ENCODE peak calls at places on chromosomes 16 and 17, in eight cellular contexts. One of them, this sample, is unnamed.

GRCh38 chr17:82244413-82245140 is 15.7 kb downstream of the SLC16A3 start:
- DNase-seq in omental fat pad: no peak
- DNase-seq in H9: no peak
- DNase-seq in Panc1: no peak
- DNase-seq in activated B cell treated with CpG ODN at 0.5 μM for 24 hours: no peak
- DNase-seq in GM06990: no peak
- DNase-seq in stomach: no peak
- DNase-seq in foreskin fibroblast: no peak
- DNase-seq in this sample: peak

GRCh38 chr17:81277421-81277820 is 17.7 kb downstream of the SLC38A10 start:
- DNase-seq in omental fat pad: no peak
- DNase-seq in H9: no peak
- DNase-seq in Panc1: no peak
- DNase-seq in activated B cell treated with CpG ODN at 0.5 μM for 24 hours: no peak
- DNase-seq in GM06990: no peak
- DNase-seq in stomach: peak
- DNase-seq in foreskin fibroblast: no peak
- DNase-seq in this sample: no peak

GRCh38 chr17:41547378-41547841 is 19.3 kb upstream of the KRT19 start:
- DNase-seq in omental fat pad: no peak
- DNase-seq in H9: no peak
- DNase-seq in Panc1: no peak
- DNase-seq in activated B cell treated with CpG ODN at 0.5 μM for 24 hours: no peak
- DNase-seq in GM06990: no peak
- DNase-seq in stomach: no peak
- DNase-seq in foreskin fibroblast: no peak
- DNase-seq in this sample: no peak

GRCh38 chr16:51898872-51899271 is 648.1 kb downstream of the TOX3 start:
- DNase-seq in omental fat pad: no peak
- DNase-seq in H9: no peak
- DNase-seq in Panc1: no peak
- DNase-seq in activated B cell treated with CpG ODN at 0.5 μM for 24 hours: no peak
- DNase-seq in GM06990: no peak
- DNase-seq in stomach: no peak
- DNase-seq in foreskin fibroblast: no peak
- DNase-seq in this sample: no peak

GRCh38 chr16:47392114-47392513 is 68.7 kb downstream of the ITFG1 start:
- DNase-seq in omental fat pad: no peak
- DNase-seq in H9: no peak
- DNase-seq in Panc1: no peak
- DNase-seq in activated B cell treated with CpG ODN at 0.5 μM for 24 hours: no peak
- DNase-seq in GM06990: peak
- DNase-seq in stomach: no peak
- DNase-seq in foreskin fibroblast: no peak
- DNase-seq in this sample: no peak

GRCh38 chr17:40350410-40351184 is 13.9 kb downstream of the GJD3 start:
- DNase-seq in omental fat pad: no peak
- DNase-seq in H9: no peak
- DNase-seq in Panc1: no peak
- DNase-seq in activated B cell treated with CpG ODN at 0.5 μM for 24 hours: no peak
- DNase-seq in GM06990: no peak
- DNase-seq in stomach: no peak
- DNase-seq in foreskin fibroblast: no peak
- DNase-seq in this sample: no peak

GRCh38 chr16:49658491-49658890 is 197.4 kb downstream of the ZNF423 start:
- DNase-seq in omental fat pad: no peak
- DNase-seq in H9: no peak
- DNase-seq in Panc1: no peak
- DNase-seq in activated B cell treated with CpG ODN at 0.5 μM for 24 hours: no peak
- DNase-seq in GM06990: no peak
- DNase-seq in stomach: no peak
- DNase-seq in foreskin fibroblast: no peak
- DNase-seq in this sample: no peak

GRCh38 chr17:55410722-55411462 is 10.7 kb downstream of the MMD start:
- DNase-seq in omental fat pad: no peak
- DNase-seq in H9: no peak
- DNase-seq in Panc1: no peak
- DNase-seq in activated B cell treated with CpG ODN at 0.5 μM for 24 hours: no peak
- DNase-seq in GM06990: no peak
- DNase-seq in stomach: no peak
- DNase-seq in foreskin fibroblast: peak
- DNase-seq in this sample: no peak

GRCh38 chr17:37220609-37220953 is 155.2 kb upstream of the C17orf78 start:
- DNase-seq in omental fat pad: no peak
- DNase-seq in H9: peak
- DNase-seq in Panc1: no peak
- DNase-seq in activated B cell treated with CpG ODN at 0.5 μM for 24 hours: no peak
- DNase-seq in GM06990: no peak
- DNase-seq in stomach: no peak
- DNase-seq in foreskin fibroblast: peak
- DNase-seq in this sample: peak

GRCh38 chr16:31094424-31095120 is at the start of gene VKORC1:
- DNase-seq in omental fat pad: peak
- DNase-seq in H9: peak
- DNase-seq in Panc1: peak
- DNase-seq in activated B cell treated with CpG ODN at 0.5 μM for 24 hours: peak
- DNase-seq in GM06990: peak
- DNase-seq in stomach: peak
- DNase-seq in foreskin fibroblast: peak
- DNase-seq in this sample: peak

GRCh38 chr16:6977906-6978305 is 354.7 kb upstream of the RBFOX1 start:
- DNase-seq in omental fat pad: no peak
- DNase-seq in H9: no peak
- DNase-seq in Panc1: no peak
- DNase-seq in activated B cell treated with CpG ODN at 0.5 μM for 24 hours: no peak
- DNase-seq in GM06990: no peak
- DNase-seq in stomach: no peak
- DNase-seq in foreskin fibroblast: no peak
- DNase-seq in this sample: no peak

GRCh38 chr16:79564594-79565210 is 35.8 kb downstream of the MAF start:
- DNase-seq in omental fat pad: no peak
- DNase-seq in H9: no peak
- DNase-seq in Panc1: no peak
- DNase-seq in activated B cell treated with CpG ODN at 0.5 μM for 24 hours: no peak
- DNase-seq in GM06990: no peak
- DNase-seq in stomach: no peak
- DNase-seq in foreskin fibroblast: no peak
- DNase-seq in this sample: no peak

GRCh38 chr17:74831442-74832146 is 28.1 kb downstream of the GRIN2C start:
- DNase-seq in omental fat pad: no peak
- DNase-seq in H9: no peak
- DNase-seq in Panc1: no peak
- DNase-seq in activated B cell treated with CpG ODN at 0.5 μM for 24 hours: no peak
- DNase-seq in GM06990: no peak
- DNase-seq in stomach: no peak
- DNase-seq in foreskin fibroblast: no peak
- DNase-seq in this sample: no peak

GRCh38 chr16:12906271-12906670 is 4.9 kb downstream of the SHISA9 start:
- DNase-seq in omental fat pad: no peak
- DNase-seq in H9: no peak
- DNase-seq in Panc1: no peak
- DNase-seq in activated B cell treated with CpG ODN at 0.5 μM for 24 hours: no peak
- DNase-seq in GM06990: no peak
- DNase-seq in stomach: no peak
- DNase-seq in foreskin fibroblast: no peak
- DNase-seq in this sample: no peak

GRCh38 chr16:1338119-1338730 is 4.8 kb downstream of the BAIAP3 start:
- DNase-seq in omental fat pad: no peak
- DNase-seq in H9: peak
- DNase-seq in Panc1: no peak
- DNase-seq in activated B cell treated with CpG ODN at 0.5 μM for 24 hours: no peak
- DNase-seq in GM06990: no peak
- DNase-seq in stomach: peak
- DNase-seq in foreskin fibroblast: no peak
- DNase-seq in this sample: no peak
- TF ChIP-seq CTCF in omental fat pad: no peak
- TF ChIP-seq CTCF in H9: peak
- TF ChIP-seq CTCF in Panc1: peak
- TF ChIP-seq CTCF in activated B cell treated with CpG ODN at 0.5 μM for 24 hours: no peak
- TF ChIP-seq CTCF in GM06990: peak
- TF ChIP-seq CTCF in stomach: no peak
- TF ChIP-seq CTCF in foreskin fibroblast: peak
- TF ChIP-seq CTCF in this sample: no peak

DNA sequence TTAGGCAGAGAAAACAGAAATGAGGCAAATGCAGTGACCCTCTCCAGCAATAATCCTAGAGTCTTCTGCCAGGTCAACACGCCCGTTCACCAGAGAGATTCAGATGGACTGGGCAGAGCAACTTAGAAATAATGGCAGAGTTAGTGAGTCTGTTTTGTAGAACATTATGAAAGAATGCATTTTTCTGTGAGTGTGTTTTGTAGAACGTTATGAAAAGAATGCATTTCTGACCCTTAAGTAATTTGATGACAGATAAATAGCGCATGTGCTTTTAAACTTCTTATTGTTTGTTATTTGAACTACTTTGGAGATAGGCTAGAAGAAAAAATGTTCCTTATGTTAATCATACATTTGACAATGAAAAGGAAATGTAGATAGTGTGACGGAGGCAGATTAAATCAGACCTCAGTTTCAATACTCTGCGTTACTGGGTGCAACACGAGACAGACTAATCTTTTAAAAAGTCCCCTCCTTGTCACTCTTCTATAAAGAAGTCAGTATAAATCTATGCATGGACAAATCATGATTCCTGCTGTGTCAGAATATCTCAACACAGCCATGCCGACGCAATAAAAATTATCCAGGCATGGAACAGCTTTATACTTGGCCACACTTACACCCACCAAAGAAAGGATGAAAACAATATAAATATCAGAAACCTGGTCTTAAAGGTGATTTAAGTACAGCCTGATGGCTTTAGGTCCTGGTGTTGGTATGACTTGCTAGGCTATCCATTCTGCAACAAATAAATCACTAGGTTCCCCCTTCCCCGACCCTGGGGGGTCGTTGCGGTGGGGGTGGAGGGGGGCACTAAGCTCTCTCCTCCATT is 47.8 kb downstream of the MARCHF10 start:
- DNase-seq in omental fat pad: no peak
- DNase-seq in H9: peak
- DNase-seq in Panc1: no peak
- DNase-seq in activated B cell treated with CpG ODN at 0.5 μM for 24 hours: no peak
- DNase-seq in GM06990: no peak
- DNase-seq in stomach: no peak
- DNase-seq in foreskin fibroblast: peak
- DNase-seq in this sample: no peak
- TF ChIP-seq CTCF in omental fat pad: no peak
- TF ChIP-seq CTCF in H9: no peak
- TF ChIP-seq CTCF in Panc1: no peak
- TF ChIP-seq CTCF in activated B cell treated with CpG ODN at 0.5 μM for 24 hours: no peak
- TF ChIP-seq CTCF in GM06990: no peak
- TF ChIP-seq CTCF in stomach: no peak
- TF ChIP-seq CTCF in foreskin fibroblast: no peak
- TF ChIP-seq CTCF in this sample: no peak

GRCh38 chr17:60311186-60311585 is 80.7 kb downstream of the USP32 start:
- DNase-seq in omental fat pad: no peak
- DNase-seq in H9: no peak
- DNase-seq in Panc1: no peak
- DNase-seq in activated B cell treated with CpG ODN at 0.5 μM for 24 hours: no peak
- DNase-seq in GM06990: no peak
- DNase-seq in stomach: no peak
- DNase-seq in foreskin fibroblast: no peak
- DNase-seq in this sample: no peak

GRCh38 chr17:60318830-60319229 is 73.1 kb downstream of the USP32 start:
- DNase-seq in omental fat pad: no peak
- DNase-seq in H9: no peak
- DNase-seq in Panc1: no peak
- DNase-seq in activated B cell treated with CpG ODN at 0.5 μM for 24 hours: no peak
- DNase-seq in GM06990: no peak
- DNase-seq in stomach: no peak
- DNase-seq in foreskin fibroblast: no peak
- DNase-seq in this sample: no peak

GRCh38 chr17:60314423-60314822 is 77.5 kb downstream of the USP32 start:
- DNase-seq in omental fat pad: no peak
- DNase-seq in H9: no peak
- DNase-seq in Panc1: no peak
- DNase-seq in activated B cell treated with CpG ODN at 0.5 μM for 24 hours: no peak
- DNase-seq in GM06990: peak
- DNase-seq in stomach: no peak
- DNase-seq in foreskin fibroblast: no peak
- DNase-seq in this sample: no peak

GRCh38 chr17:60311936-60312335 is 80.0 kb downstream of the USP32 start:
- DNase-seq in omental fat pad: no peak
- DNase-seq in H9: no peak
- DNase-seq in Panc1: no peak
- DNase-seq in activated B cell treated with CpG ODN at 0.5 μM for 24 hours: no peak
- DNase-seq in GM06990: no peak
- DNase-seq in stomach: no peak
- DNase-seq in foreskin fibroblast: peak
- DNase-seq in this sample: no peak

DNA sequence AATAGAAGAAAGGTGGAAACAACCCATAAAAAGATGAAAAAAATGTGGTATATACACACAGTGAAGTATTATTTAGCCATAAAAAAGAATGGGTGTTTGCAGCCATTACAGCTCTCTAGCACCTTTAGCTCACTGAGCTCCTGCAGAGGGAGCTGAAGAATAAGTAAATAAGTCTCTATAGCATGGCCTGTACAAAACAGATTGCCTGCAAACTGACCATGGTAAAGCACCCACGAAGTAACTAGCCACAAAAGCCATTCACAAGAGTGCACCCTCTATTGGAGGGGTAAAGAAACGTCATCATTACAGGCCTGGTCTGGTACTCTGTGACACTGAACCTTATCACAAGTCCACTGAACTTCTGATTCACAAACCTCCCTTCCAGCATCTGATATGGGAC is 76.3 kb downstream of the USP32 start:
- DNase-seq in omental fat pad: no peak
- DNase-seq in H9: no peak
- DNase-seq in Panc1: no peak
- DNase-seq in activated B cell treated with CpG ODN at 0.5 μM for 24 hours: no peak
- DNase-seq in GM06990: no peak
- DNase-seq in stomach: no peak
- DNase-seq in foreskin fibroblast: no peak
- DNase-seq in this sample: no peak
- TF ChIP-seq CTCF in omental fat pad: no peak
- TF ChIP-seq CTCF in H9: peak
- TF ChIP-seq CTCF in Panc1: peak
- TF ChIP-seq CTCF in activated B cell treated with CpG ODN at 0.5 μM for 24 hours: no peak
- TF ChIP-seq CTCF in GM06990: peak
- TF ChIP-seq CTCF in stomach: no peak
- TF ChIP-seq CTCF in foreskin fibroblast: no peak
- TF ChIP-seq CTCF in this sample: no peak

DNA sequence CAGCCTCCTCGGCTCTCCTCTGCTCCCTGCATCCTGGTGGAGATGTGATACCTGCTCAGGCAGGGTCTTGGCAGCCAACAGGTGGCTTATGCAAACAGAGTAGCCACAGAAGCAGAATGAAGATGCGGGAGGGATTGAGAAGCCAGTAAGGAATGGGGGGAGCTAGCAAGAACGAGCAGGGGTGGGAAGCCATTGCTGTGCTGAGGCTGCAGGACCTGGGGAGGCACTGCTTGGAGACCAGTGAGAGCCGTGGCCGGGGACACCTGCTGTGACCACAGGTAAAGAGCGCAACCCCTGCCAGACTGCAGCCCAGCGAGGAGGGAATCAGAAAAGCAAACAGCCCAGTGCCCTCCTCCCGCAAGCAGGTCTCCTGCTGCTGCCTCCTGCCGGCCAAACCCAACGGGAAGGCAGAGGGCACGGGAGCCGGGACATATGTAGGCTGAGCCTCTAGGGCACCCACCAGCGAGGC is 14.7 kb downstream of the AIPL1 start:
- DNase-seq in omental fat pad: no peak
- DNase-seq in H9: peak
- DNase-seq in Panc1: no peak
- DNase-seq in activated B cell treated with CpG ODN at 0.5 μM for 24 hours: no peak
- DNase-seq in GM06990: no peak
- DNase-seq in stomach: no peak
- DNase-seq in foreskin fibroblast: no peak
- DNase-seq in this sample: no peak
- TF ChIP-seq CTCF in omental fat pad: no peak
- TF ChIP-seq CTCF in H9: peak
- TF ChIP-seq CTCF in Panc1: peak
- TF ChIP-seq CTCF in activated B cell treated with CpG ODN at 0.5 μM for 24 hours: no peak
- TF ChIP-seq CTCF in GM06990: no peak
- TF ChIP-seq CTCF in stomach: no peak
- TF ChIP-seq CTCF in foreskin fibroblast: peak
- TF ChIP-seq CTCF in this sample: no peak

This sample was measured in natural killer cell.